ENCODE peak calls at places on chromosomes 1 and 21, in eight cellular contexts. One of them, this sample, is unnamed.

GRCh38 chr1:76292418-76293184 is 218.1 kb downstream of the ST6GALNAC3 start:
- DNase-seq in CD8-positive, alpha-beta T cell: no peak
- DNase-seq in stimulated activated CD4-positive, alpha-beta T cell treated with anti-CD3 and anti-CD28 coated beads, Interleukin-1b, Interleukin-23, amount 100 ng/mL, for 24 hours: no peak
- DNase-seq in HFFc6: no peak
- DNase-seq in retina: no peak
- DNase-seq in stimulated activated CD8-positive, alpha-beta memory T cell treated with anti-CD3 and anti-CD28 coated beads, Interleukin-12 subunit alpha, Interleukin-12 subunit beta, amount 100 ng/mL, for 1 hour: no peak
- DNase-seq in fibroblast of pulmonary artery: no peak
- DNase-seq in T-helper 2 cell: no peak
- DNase-seq in this sample: no peak

GRCh38 chr1:1083181-1084027 is 9.3 kb upstream of the RNF223 start:
- DNase-seq in stimulated activated CD8-positive, alpha-beta memory T cell treated with anti-CD3 and anti-CD28 coated beads, Interleukin-12 subunit alpha, Interleukin-12 subunit beta, amount 100 ng/mL, for 1 hour: no peak
- DNase-seq in CD8-positive, alpha-beta T cell: peak
- DNase-seq in stimulated activated CD4-positive, alpha-beta T cell treated with anti-CD3 and anti-CD28 coated beads, Interleukin-1b, Interleukin-23, amount 100 ng/mL, for 24 hours: no peak
- DNase-seq in HFFc6: no peak
- DNase-seq in T-helper 2 cell: no peak
- DNase-seq in retina: no peak
- DNase-seq in fibroblast of pulmonary artery: no peak
- DNase-seq in this sample: no peak

GRCh38 chr1:214558002-214558770 is 6.8 kb upstream of the PTPN14 start:
- DNase-seq in CD8-positive, alpha-beta T cell: no peak
- DNase-seq in HFFc6: peak
- DNase-seq in stimulated activated CD4-positive, alpha-beta T cell treated with anti-CD3 and anti-CD28 coated beads, Interleukin-1b, Interleukin-23, amount 100 ng/mL, for 24 hours: no peak
- DNase-seq in fibroblast of pulmonary artery: peak
- DNase-seq in T-helper 2 cell: no peak
- DNase-seq in stimulated activated CD8-positive, alpha-beta memory T cell treated with anti-CD3 and anti-CD28 coated beads, Interleukin-12 subunit alpha, Interleukin-12 subunit beta, amount 100 ng/mL, for 1 hour: no peak
- DNase-seq in retina: no peak
- DNase-seq in this sample: peak

GRCh38 chr1:63651110-63651776 is 58.0 kb downstream of the PGM1 start:
- DNase-seq in CD8-positive, alpha-beta T cell: peak
- DNase-seq in HFFc6: peak
- DNase-seq in stimulated activated CD4-positive, alpha-beta T cell treated with anti-CD3 and anti-CD28 coated beads, Interleukin-1b, Interleukin-23, amount 100 ng/mL, for 24 hours: no peak
- DNase-seq in fibroblast of pulmonary artery: peak
- DNase-seq in stimulated activated CD8-positive, alpha-beta memory T cell treated with anti-CD3 and anti-CD28 coated beads, Interleukin-12 subunit alpha, Interleukin-12 subunit beta, amount 100 ng/mL, for 1 hour: no peak
- DNase-seq in retina: no peak
- DNase-seq in T-helper 2 cell: no peak
- DNase-seq in this sample: peak

GRCh38 chr1:26360051-26360806 is 6.3 kb upstream of the CRYBG2 start:
- DNase-seq in T-helper 2 cell: peak
- DNase-seq in stimulated activated CD4-positive, alpha-beta T cell treated with anti-CD3 and anti-CD28 coated beads, Interleukin-1b, Interleukin-23, amount 100 ng/mL, for 24 hours: peak
- DNase-seq in fibroblast of pulmonary artery: no peak
- DNase-seq in retina: peak
- DNase-seq in stimulated activated CD8-positive, alpha-beta memory T cell treated with anti-CD3 and anti-CD28 coated beads, Interleukin-12 subunit alpha, Interleukin-12 subunit beta, amount 100 ng/mL, for 1 hour: peak
- DNase-seq in HFFc6: no peak
- DNase-seq in CD8-positive, alpha-beta T cell: peak
- DNase-seq in this sample: no peak

GRCh38 chr1:33740040-33740745 is 123.7 kb upstream of the HMGB4 start:
- DNase-seq in stimulated activated CD4-positive, alpha-beta T cell treated with anti-CD3 and anti-CD28 coated beads, Interleukin-1b, Interleukin-23, amount 100 ng/mL, for 24 hours: no peak
- DNase-seq in T-helper 2 cell: no peak
- DNase-seq in CD8-positive, alpha-beta T cell: no peak
- DNase-seq in retina: no peak
- DNase-seq in HFFc6: no peak
- DNase-seq in fibroblast of pulmonary artery: no peak
- DNase-seq in stimulated activated CD8-positive, alpha-beta memory T cell treated with anti-CD3 and anti-CD28 coated beads, Interleukin-12 subunit alpha, Interleukin-12 subunit beta, amount 100 ng/mL, for 1 hour: no peak
- DNase-seq in this sample: no peak

GRCh38 chr1:180912801-180913616 is at the start of gene KIAA1614:
- DNase-seq in fibroblast of pulmonary artery: peak
- DNase-seq in T-helper 2 cell: no peak
- DNase-seq in stimulated activated CD4-positive, alpha-beta T cell treated with anti-CD3 and anti-CD28 coated beads, Interleukin-1b, Interleukin-23, amount 100 ng/mL, for 24 hours: no peak
- DNase-seq in HFFc6: no peak
- DNase-seq in retina: peak
- DNase-seq in stimulated activated CD8-positive, alpha-beta memory T cell treated with anti-CD3 and anti-CD28 coated beads, Interleukin-12 subunit alpha, Interleukin-12 subunit beta, amount 100 ng/mL, for 1 hour: no peak
- DNase-seq in CD8-positive, alpha-beta T cell: no peak
- DNase-seq in this sample: peak

GRCh38 chr1:30982937-30983336 is 74.4 kb upstream of the SDC3 start:
- DNase-seq in CD8-positive, alpha-beta T cell: no peak
- DNase-seq in stimulated activated CD4-positive, alpha-beta T cell treated with anti-CD3 and anti-CD28 coated beads, Interleukin-1b, Interleukin-23, amount 100 ng/mL, for 24 hours: no peak
- DNase-seq in T-helper 2 cell: no peak
- DNase-seq in fibroblast of pulmonary artery: peak
- DNase-seq in HFFc6: no peak
- DNase-seq in stimulated activated CD8-positive, alpha-beta memory T cell treated with anti-CD3 and anti-CD28 coated beads, Interleukin-12 subunit alpha, Interleukin-12 subunit beta, amount 100 ng/mL, for 1 hour: no peak
- DNase-seq in retina: no peak
- DNase-seq in this sample: no peak

GRCh38 chr1:45327644-45328515 is 1.2 kb downstream of the HPDL start:
- DNase-seq in T-helper 2 cell: no peak
- DNase-seq in fibroblast of pulmonary artery: no peak
- DNase-seq in stimulated activated CD4-positive, alpha-beta T cell treated with anti-CD3 and anti-CD28 coated beads, Interleukin-1b, Interleukin-23, amount 100 ng/mL, for 24 hours: no peak
- DNase-seq in CD8-positive, alpha-beta T cell: no peak
- DNase-seq in HFFc6: no peak
- DNase-seq in stimulated activated CD8-positive, alpha-beta memory T cell treated with anti-CD3 and anti-CD28 coated beads, Interleukin-12 subunit alpha, Interleukin-12 subunit beta, amount 100 ng/mL, for 1 hour: no peak
- DNase-seq in retina: no peak
- DNase-seq in this sample: no peak

GRCh38 chr1:5980314-5981008 is 11.8 kb downstream of the NPHP4 start:
- DNase-seq in stimulated activated CD4-positive, alpha-beta T cell treated with anti-CD3 and anti-CD28 coated beads, Interleukin-1b, Interleukin-23, amount 100 ng/mL, for 24 hours: no peak
- DNase-seq in stimulated activated CD8-positive, alpha-beta memory T cell treated with anti-CD3 and anti-CD28 coated beads, Interleukin-12 subunit alpha, Interleukin-12 subunit beta, amount 100 ng/mL, for 1 hour: no peak
- DNase-seq in retina: peak
- DNase-seq in T-helper 2 cell: no peak
- DNase-seq in CD8-positive, alpha-beta T cell: no peak
- DNase-seq in HFFc6: no peak
- DNase-seq in fibroblast of pulmonary artery: peak
- DNase-seq in this sample: peak

GRCh38 chr1:103942029-103942428 is 192.3 kb downstream of the AMY1C start:
- DNase-seq in HFFc6: no peak
- DNase-seq in stimulated activated CD8-positive, alpha-beta memory T cell treated with anti-CD3 and anti-CD28 coated beads, Interleukin-12 subunit alpha, Interleukin-12 subunit beta, amount 100 ng/mL, for 1 hour: no peak
- DNase-seq in CD8-positive, alpha-beta T cell: no peak
- DNase-seq in retina: no peak
- DNase-seq in T-helper 2 cell: no peak
- DNase-seq in stimulated activated CD4-positive, alpha-beta T cell treated with anti-CD3 and anti-CD28 coated beads, Interleukin-1b, Interleukin-23, amount 100 ng/mL, for 24 hours: no peak
- DNase-seq in fibroblast of pulmonary artery: no peak
- DNase-seq in this sample: no peak

GRCh38 chr21:32611471-32611997 is 643 bp downstream of the CFAP298 start:
- DNase-seq in HFFc6: peak
- DNase-seq in stimulated activated CD4-positive, alpha-beta T cell treated with anti-CD3 and anti-CD28 coated beads, Interleukin-1b, Interleukin-23, amount 100 ng/mL, for 24 hours: peak
- DNase-seq in retina: no peak
- DNase-seq in T-helper 2 cell: peak
- DNase-seq in stimulated activated CD8-positive, alpha-beta memory T cell treated with anti-CD3 and anti-CD28 coated beads, Interleukin-12 subunit alpha, Interleukin-12 subunit beta, amount 100 ng/mL, for 1 hour: no peak
- DNase-seq in fibroblast of pulmonary artery: peak
- DNase-seq in CD8-positive, alpha-beta T cell: peak
- DNase-seq in this sample: peak

GRCh38 chr1:113928129-113928949 is 785 bp upstream of the HIPK1 start:
- DNase-seq in T-helper 2 cell: no peak
- DNase-seq in stimulated activated CD8-positive, alpha-beta memory T cell treated with anti-CD3 and anti-CD28 coated beads, Interleukin-12 subunit alpha, Interleukin-12 subunit beta, amount 100 ng/mL, for 1 hour: no peak
- DNase-seq in HFFc6: no peak
- DNase-seq in CD8-positive, alpha-beta T cell: no peak
- DNase-seq in fibroblast of pulmonary artery: no peak
- DNase-seq in stimulated activated CD4-positive, alpha-beta T cell treated with anti-CD3 and anti-CD28 coated beads, Interleukin-1b, Interleukin-23, amount 100 ng/mL, for 24 hours: no peak
- DNase-seq in retina: no peak
- DNase-seq in this sample: peak

GRCh38 chr1:6743189-6744101 is 41.8 kb upstream of the CAMTA1 start:
- DNase-seq in stimulated activated CD8-positive, alpha-beta memory T cell treated with anti-CD3 and anti-CD28 coated beads, Interleukin-12 subunit alpha, Interleukin-12 subunit beta, amount 100 ng/mL, for 1 hour: no peak
- DNase-seq in HFFc6: peak
- DNase-seq in T-helper 2 cell: no peak
- DNase-seq in retina: peak
- DNase-seq in fibroblast of pulmonary artery: peak
- DNase-seq in CD8-positive, alpha-beta T cell: no peak
- DNase-seq in stimulated activated CD4-positive, alpha-beta T cell treated with anti-CD3 and anti-CD28 coated beads, Interleukin-1b, Interleukin-23, amount 100 ng/mL, for 24 hours: no peak
- DNase-seq in this sample: peak

GRCh38 chr1:161763522-161764098 is 2.5 kb upstream of the ATF6 start:
- DNase-seq in HFFc6: no peak
- DNase-seq in retina: no peak
- DNase-seq in stimulated activated CD4-positive, alpha-beta T cell treated with anti-CD3 and anti-CD28 coated beads, Interleukin-1b, Interleukin-23, amount 100 ng/mL, for 24 hours: no peak
- DNase-seq in stimulated activated CD8-positive, alpha-beta memory T cell treated with anti-CD3 and anti-CD28 coated beads, Interleukin-12 subunit alpha, Interleukin-12 subunit beta, amount 100 ng/mL, for 1 hour: no peak
- DNase-seq in fibroblast of pulmonary artery: no peak
- DNase-seq in T-helper 2 cell: no peak
- DNase-seq in CD8-positive, alpha-beta T cell: peak
- DNase-seq in this sample: peak

GRCh38 chr1:160560045-160560724 is 19.1 kb downstream of the CD84 start:
- DNase-seq in stimulated activated CD4-positive, alpha-beta T cell treated with anti-CD3 and anti-CD28 coated beads, Interleukin-1b, Interleukin-23, amount 100 ng/mL, for 24 hours: no peak
- DNase-seq in stimulated activated CD8-positive, alpha-beta memory T cell treated with anti-CD3 and anti-CD28 coated beads, Interleukin-12 subunit alpha, Interleukin-12 subunit beta, amount 100 ng/mL, for 1 hour: no peak
- DNase-seq in CD8-positive, alpha-beta T cell: no peak
- DNase-seq in fibroblast of pulmonary artery: no peak
- DNase-seq in T-helper 2 cell: no peak
- DNase-seq in retina: no peak
- DNase-seq in HFFc6: no peak
- DNase-seq in this sample: no peak